ENCODE peak calls at places on chromosomes 16 and 17, in nine cellular contexts. C, V, U, H, W, P, S, M and R are unnamed samples.

GRCh38 chr17:72122002-72122310 is 1.1 kb downstream of the SOX9 start:
- DNase-seq in C (no peak), V (no peak), U (no peak), H (no peak), W (no peak), P (peak), S (no peak), M (no peak), R (no peak)

GRCh38 chr17:37039269-37039668 is 90.5 kb downstream of the AATF start:
- DNase-seq in C (no peak), V (no peak), U (no peak), H (no peak), W (no peak), P (no peak), S (no peak), M (no peak), R (no peak)

GRCh38 chr17:13410874-13411273 is 190.9 kb downstream of the HS3ST3A1 start:
- DNase-seq in C (no peak), V (no peak), U (no peak), H (no peak), W (peak), P (no peak), S (no peak), M (no peak), R (no peak)

GRCh38 chr16:51430716-51431369 is 279.8 kb upstream of the SALL1 start:
- DNase-seq in C (no peak), V (no peak), U (no peak), H (no peak), W (no peak), P (no peak), S (no peak), M (no peak), R (no peak)

GRCh38 chr17:6574689-6575595 is 18.6 kb upstream of the PITPNM3 start:
- DNase-seq in C (no peak), V (no peak), U (no peak), H (no peak), W (peak), P (no peak), S (peak), M (no peak), R (peak)

GRCh38 chr17:40541060-40541872 is 24.0 kb downstream of the CCR7 start:
- DNase-seq in C (no peak), V (peak), U (no peak), H (no peak), W (no peak), P (no peak), S (peak), M (peak), R (no peak)

GRCh38 chr17:77719806-77720205 is 238.7 kb upstream of the TNRC6C start:
- DNase-seq in C (no peak), V (no peak), U (no peak), H (no peak), W (no peak), P (no peak), S (no peak), M (no peak), R (peak)

GRCh38 chr16:1379863-1380174 is 28.1 kb downstream of the GNPTG start:
- DNase-seq in C (no peak), V (no peak), U (no peak), H (no peak), W (no peak), P (peak), S (no peak), M (no peak), R (no peak)

GRCh38 chr16:73157861-73158260 is 109.9 kb upstream of the ZFHX3 start:
- DNase-seq in C (no peak), V (no peak), U (no peak), H (no peak), W (no peak), P (no peak), S (no peak), M (no peak), R (no peak)